ENCODE peak calls at places on chromosome 19, in five cellular contexts. D is sigmoid colon, P is A549, W is transverse colon, J is HepG2. V is an unnamed sample.

GRCh38 chr19:21308778-21309177 is 20.4 kb downstream of the ZNF708 start:
- DNase-seq in J (no peak), D (no peak), P (no peak), W (no peak), V (no peak)

GRCh38 chr19:34430738-34431625 is 2.8 kb downstream of the UBA2 start:
- DNase-seq in W (no peak), P (peak; percentile 98), D (no peak), J (peak; percentile 57), V (no peak)

GRCh38 chr19:38774181-38774950 is 1.0 kb upstream of the LGALS7 start:
- DNase-seq in P (no peak), D (no peak), W (no peak), J (no peak), V (no peak)

GRCh38 chr19:7482584-7483439 is 6.0 kb downstream of the PEX11G start:
- DNase-seq in D (no peak), W (peak; percentile 72), P (no peak), J (no peak), V (no peak)

GRCh38 chr19:50224986-50225747 is 21.7 kb downstream of the MYH14 start:
- DNase-seq in W (no peak), P (no peak), D (no peak), J (no peak), V (no peak)

GRCh38 chr19:43464089-43464775 is 1.2 kb downstream of the LYPD3 start:
- DNase-seq in P (no peak), W (peak; percentile 81), D (no peak), J (no peak), V (peak; percentile 74)

GRCh38 chr19:55206664-55207500 is 2.4 kb downstream of the PTPRH start:
- DNase-seq in W (peak; percentile 91), D (peak; percentile 86), P (peak; percentile 100), J (peak; percentile 93), V (peak; percentile 88)

GRCh38 chr19:30498707-30499106 is 126.5 kb downstream of the ZNF536 start:
- DNase-seq in D (no peak), W (no peak), J (no peak), P (no peak), V (no peak)

GRCh38 chr19:43504426-43505185 is at the start of gene PHLDB3:
- DNase-seq in P (no peak), D (peak; percentile 76), J (peak; percentile 38), W (peak; percentile 60), V (peak; percentile 50)

GRCh38 chr19:58007285-58007684 is 4.7 kb upstream of the ZNF606 start:
- DNase-seq in W (no peak), J (peak; percentile 18), D (no peak), P (no peak), V (no peak)

GRCh38 chr19:40358773-40359172 is 10.3 kb downstream of the PLD3 start:
- DNase-seq in D (no peak), J (no peak), P (no peak), W (peak; percentile 20), V (no peak)

GRCh38 chr19:35518313-35518712 is 4.9 kb upstream of the DMKN start:
- DNase-seq in P (peak; percentile 62), D (no peak), J (no peak), W (no peak), V (no peak)

GRCh38 chr19:54153731-54154326 is 5.7 kb downstream of the LENG1 start:
- DNase-seq in J (no peak), W (peak; percentile 7), P (no peak), D (no peak), V (no peak)

GRCh38 chr19:33260628-33261418 is 35.2 kb upstream of the SLC7A10 start:
- DNase-seq in P (no peak), J (no peak), D (no peak), W (no peak), V (no peak)

GRCh38 chr19:18321729-18322091 is 1.2 kb downstream of the LSM4 start:
- DNase-seq in W (no peak), J (no peak), P (no peak), D (no peak), V (no peak)

GRCh38 chr19:32220951-32221350 is 124.5 kb upstream of the ZNF507 start:
- DNase-seq in W (no peak), J (no peak), D (no peak), P (no peak), V (no peak)

GRCh38 chr19:1110809-1111640 is 7.2 kb downstream of the GPX4 start:
- DNase-seq in P (no peak), D (no peak), W (no peak), J (no peak), V (no peak)

GRCh38 chr19:18223860-18224524 is 2.2 kb downstream of the PDE4C start:
- DNase-seq in P (no peak), D (peak; percentile 69), W (peak; percentile 49), J (peak; percentile 63), V (no peak)

GRCh38 chr19:45403781-45404556 is 900 bp downstream of the PPP1R13L start:
- DNase-seq in D (peak; percentile 73), J (peak; percentile 70), W (peak; percentile 82), P (peak; percentile 95), V (peak; percentile 73)

GRCh38 chr19:51259348-51260245 is 8.7 kb downstream of the SIGLECL1 start:
- DNase-seq in D (no peak), P (peak; percentile 43), W (no peak), J (peak; percentile 24), V (no peak)

GRCh38 chr19:6425732-6426686 is 1.4 kb upstream of the KHSRP start:
- DNase-seq in W (peak; percentile 30), D (no peak), J (peak; percentile 60), P (no peak), V (no peak)

GRCh38 chr19:13087795-13088537 is 14.7 kb downstream of the LYL1 start:
- DNase-seq in J (no peak), W (no peak), P (no peak), D (no peak), V (no peak)
- H3K4me3 ChIP-seq in J (no peak overlapping the region), W (no peak overlapping the region), P (no peak overlapping the region), D (no peak overlapping the region), V (no peak overlapping the region)

GRCh38 chr19:4198467-4199126 is 16.1 kb downstream of the ANKRD24 start:
- DNase-seq in W (no peak), D (no peak), J (no peak), P (no peak), V (no peak)
- TF ChIP-seq EP300 in W (no peak), D (no peak), J (no peak), P (no peak), V (no peak)

DNA sequence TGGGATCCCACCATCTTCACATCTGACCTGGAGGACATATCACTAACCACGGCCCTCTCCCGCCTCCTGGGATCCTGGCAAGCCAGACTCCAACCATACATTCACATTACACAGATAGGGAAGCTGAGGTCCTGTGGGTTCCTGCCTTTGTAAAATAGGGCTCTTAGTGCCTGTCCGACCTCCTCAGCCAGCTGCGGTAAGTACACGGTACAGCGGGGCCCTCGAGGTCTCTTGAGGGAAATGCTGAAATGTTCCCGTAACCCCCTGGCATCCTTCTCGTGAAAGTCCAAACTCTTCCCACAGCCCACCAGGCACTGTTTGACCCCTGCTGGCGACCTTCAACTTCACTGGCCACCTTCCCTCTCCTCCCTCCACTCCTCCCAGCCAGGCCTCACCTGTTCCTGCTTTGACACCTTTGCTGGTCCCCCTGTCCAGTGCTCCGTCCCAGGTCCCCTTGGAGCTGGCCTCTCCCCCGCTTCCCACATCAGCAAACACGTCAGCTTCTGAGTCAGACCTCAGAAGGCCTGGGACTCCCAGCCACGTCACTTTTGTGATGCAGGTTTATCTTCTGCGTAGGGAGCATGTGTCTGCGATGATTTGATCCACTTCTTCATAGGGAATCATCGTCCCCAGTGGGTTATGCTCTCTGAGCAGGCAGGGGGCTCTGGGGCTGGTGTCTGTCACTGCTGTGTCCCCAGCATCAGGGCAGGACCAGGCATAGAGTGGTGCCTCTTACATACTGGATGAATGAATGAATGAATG is 8.9 kb upstream of the GNG7 start:
- DNase-seq in P (no peak), W (no peak), J (no peak), D (peak; percentile 61), V (no peak)
- TF ChIP-seq POLR2A in P (no peak), W (no peak), J (no peak), D (no peak), V (no peak)

DNA sequence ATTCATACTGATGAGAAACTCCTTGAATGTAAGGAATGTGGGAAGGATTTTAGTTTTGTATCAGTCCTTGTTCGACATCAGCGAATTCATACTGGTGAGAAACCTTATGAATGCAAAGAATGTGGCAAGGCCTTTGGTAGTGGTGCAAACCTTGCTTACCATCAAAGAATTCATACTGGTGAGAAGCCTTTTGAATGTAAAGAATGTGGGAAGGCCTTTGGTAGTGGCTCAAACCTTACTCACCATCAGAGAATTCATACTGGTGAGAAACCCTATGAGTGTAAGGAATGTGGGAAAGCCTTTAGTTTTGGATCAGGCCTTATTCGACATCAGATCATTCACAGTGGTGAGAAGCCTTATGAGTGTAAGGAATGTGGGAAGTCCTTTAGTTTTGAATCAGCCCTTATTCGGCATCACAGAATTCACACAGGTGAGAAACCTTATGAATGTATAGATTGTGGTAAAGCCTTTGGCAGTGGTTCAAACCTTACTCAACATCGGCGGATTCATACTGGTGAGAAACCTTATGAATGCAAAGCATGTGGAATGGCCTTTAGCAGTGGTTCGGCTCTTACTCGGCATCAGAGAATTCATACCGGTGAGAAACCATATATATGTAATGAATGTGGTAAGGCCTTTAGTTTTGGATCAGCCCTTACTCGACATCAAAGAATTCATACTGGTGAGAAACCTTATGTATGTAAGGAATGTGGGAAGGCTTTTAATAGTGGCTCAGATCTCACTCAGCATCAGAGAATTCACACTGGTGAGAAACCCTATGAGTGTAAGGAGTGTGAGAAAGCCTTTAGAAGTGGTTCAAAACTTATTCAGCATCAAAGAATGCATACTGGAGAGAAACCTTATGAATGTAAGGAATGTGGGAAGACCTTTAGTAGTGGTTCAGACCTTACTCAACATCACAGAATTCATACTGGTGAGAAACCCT is 26.6 kb downstream of the ZNF345 start:
- DNase-seq in W (no peak), P (no peak), D (no peak), J (no peak), V (no peak)
- H3K4me3 ChIP-seq in W (no peak overlapping the region), P (no peak overlapping the region), D (no peak overlapping the region), J (no peak overlapping the region), V (no peak overlapping the region)

GRCh38 chr19:47745010-47745901 is at the start of gene NOP53:
- DNase-seq in W (peak; percentile 98), D (peak; percentile 99), P (peak; percentile 99), J (peak; percentile 92), V (peak; percentile 99)
- TF ChIP-seq EP300 in W (no peak), D (no peak), P (no peak), J (no peak), V (no peak)